ENCODE peak calls at places on chromosomes 6 and 20, in seven cellular contexts. One of them, this sample, is unnamed.

GRCh38 chr6:165617528-165617927 is 45.5 kb downstream of the PDE10A start:
- DNase-seq in GM23338: no peak
- DNase-seq in stomach: no peak
- DNase-seq in HepG2: no peak
- DNase-seq in GM12878: no peak
- DNase-seq in upper lobe of left lung: no peak
- DNase-seq in breast epithelium: no peak
- DNase-seq in this sample: no peak

GRCh38 chr6:170129691-170130171 is 161.1 kb downstream of the DLL1 start:
- DNase-seq in GM23338: no peak
- DNase-seq in stomach: peak
- DNase-seq in HepG2: no peak
- DNase-seq in GM12878: no peak
- DNase-seq in upper lobe of left lung: peak
- DNase-seq in breast epithelium: peak
- DNase-seq in this sample: no peak

GRCh38 chr6:20678831-20679352 is 144.6 kb downstream of the CDKAL1 start:
- DNase-seq in GM23338: peak
- DNase-seq in stomach: no peak
- DNase-seq in HepG2: peak
- DNase-seq in GM12878: no peak
- DNase-seq in upper lobe of left lung: no peak
- DNase-seq in breast epithelium: no peak
- DNase-seq in this sample: no peak

GRCh38 chr20:11687546-11688292 is 230.0 kb upstream of the BTBD3 start:
- DNase-seq in GM23338: no peak
- DNase-seq in stomach: no peak
- DNase-seq in HepG2: peak
- DNase-seq in GM12878: no peak
- DNase-seq in upper lobe of left lung: no peak
- DNase-seq in breast epithelium: no peak
- DNase-seq in this sample: no peak

GRCh38 chr20:44533928-44534327 is 12.1 kb upstream of the SERINC3 start:
- DNase-seq in GM23338: no peak
- DNase-seq in stomach: no peak
- DNase-seq in HepG2: no peak
- DNase-seq in GM12878: no peak
- DNase-seq in upper lobe of left lung: no peak
- DNase-seq in breast epithelium: no peak
- DNase-seq in this sample: no peak

GRCh38 chr6:54827010-54827409 is 19.6 kb upstream of the FAM83B start:
- DNase-seq in GM23338: no peak
- DNase-seq in stomach: no peak
- DNase-seq in HepG2: no peak
- DNase-seq in GM12878: no peak
- DNase-seq in upper lobe of left lung: no peak
- DNase-seq in breast epithelium: no peak
- DNase-seq in this sample: no peak

GRCh38 chr6:169824848-169825557 is 73.6 kb downstream of the ERMARD start:
- DNase-seq in GM23338: no peak
- DNase-seq in stomach: no peak
- DNase-seq in HepG2: no peak
- DNase-seq in GM12878: no peak
- DNase-seq in upper lobe of left lung: no peak
- DNase-seq in breast epithelium: no peak
- DNase-seq in this sample: no peak

GRCh38 chr6:489762-490161 is 98.2 kb downstream of the IRF4 start:
- DNase-seq in GM23338: no peak
- DNase-seq in stomach: no peak
- DNase-seq in HepG2: no peak
- DNase-seq in GM12878: no peak
- DNase-seq in upper lobe of left lung: peak
- DNase-seq in breast epithelium: no peak
- DNase-seq in this sample: no peak

GRCh38 chr6:162358625-162359024 is 368.9 kb downstream of the PRKN start:
- DNase-seq in GM23338: no peak
- DNase-seq in stomach: no peak
- DNase-seq in HepG2: no peak
- DNase-seq in GM12878: no peak
- DNase-seq in upper lobe of left lung: no peak
- DNase-seq in breast epithelium: no peak
- DNase-seq in this sample: no peak

GRCh38 chr6:71383891-71384489 is 95.4 kb downstream of the OGFRL1 start:
- DNase-seq in GM23338: peak
- DNase-seq in stomach: no peak
- DNase-seq in HepG2: peak
- DNase-seq in GM12878: no peak
- DNase-seq in upper lobe of left lung: no peak
- DNase-seq in breast epithelium: no peak
- DNase-seq in this sample: no peak

GRCh38 chr6:25232478-25232877 is 46.7 kb upstream of the CARMIL1 start:
- DNase-seq in GM23338: no peak
- DNase-seq in stomach: no peak
- DNase-seq in HepG2: no peak
- DNase-seq in GM12878: no peak
- DNase-seq in upper lobe of left lung: no peak
- DNase-seq in breast epithelium: no peak
- DNase-seq in this sample: no peak

GRCh38 chr6:135115411-135116293 is 61.0 kb upstream of the HBS1L start:
- DNase-seq in GM23338: no peak
- DNase-seq in stomach: no peak
- DNase-seq in HepG2: no peak
- DNase-seq in GM12878: no peak
- DNase-seq in upper lobe of left lung: no peak
- DNase-seq in breast epithelium: no peak
- DNase-seq in this sample: peak

GRCh38 chr6:36345681-36346417 is 9.2 kb upstream of the BNIP5 start:
- DNase-seq in GM23338: peak
- DNase-seq in stomach: no peak
- DNase-seq in HepG2: no peak
- DNase-seq in GM12878: no peak
- DNase-seq in upper lobe of left lung: no peak
- DNase-seq in breast epithelium: no peak
- DNase-seq in this sample: no peak

GRCh38 chr6:3390698-3391097 is 66.2 kb downstream of the SLC22A23 start:
- DNase-seq in GM23338: no peak
- DNase-seq in stomach: peak
- DNase-seq in HepG2: no peak
- DNase-seq in GM12878: no peak
- DNase-seq in upper lobe of left lung: no peak
- DNase-seq in breast epithelium: peak
- DNase-seq in this sample: no peak

GRCh38 chr6:124203106-124203811 is 399.6 kb downstream of the NKAIN2 start:
- DNase-seq in GM23338: no peak
- DNase-seq in stomach: no peak
- DNase-seq in HepG2: no peak
- DNase-seq in GM12878: no peak
- DNase-seq in upper lobe of left lung: no peak
- DNase-seq in breast epithelium: no peak
- DNase-seq in this sample: no peak

GRCh38 chr20:3823881-3824280 is 3.5 kb downstream of the AP5S1 start:
- DNase-seq in GM23338: no peak
- DNase-seq in stomach: no peak
- DNase-seq in HepG2: no peak
- DNase-seq in GM12878: no peak
- DNase-seq in upper lobe of left lung: peak
- DNase-seq in breast epithelium: no peak
- DNase-seq in this sample: no peak
- TF ChIP-seq POLR2AphosphoS5 in GM23338: no peak
- TF ChIP-seq POLR2AphosphoS5 in stomach: no peak
- TF ChIP-seq POLR2AphosphoS5 in HepG2: no peak
- TF ChIP-seq POLR2AphosphoS5 in GM12878: no peak
- TF ChIP-seq POLR2AphosphoS5 in upper lobe of left lung: no peak
- TF ChIP-seq POLR2AphosphoS5 in breast epithelium: no peak
- TF ChIP-seq POLR2AphosphoS5 in this sample: no peak

GRCh38 chr6:163583558-163583957 is 169.0 kb downstream of the QKI start:
- DNase-seq in GM23338: peak
- DNase-seq in stomach: no peak
- DNase-seq in HepG2: peak
- DNase-seq in GM12878: no peak
- DNase-seq in upper lobe of left lung: no peak
- DNase-seq in breast epithelium: no peak
- DNase-seq in this sample: no peak

GRCh38 chr6:163588211-163588919 is 173.8 kb downstream of the QKI start:
- DNase-seq in GM23338: no peak
- DNase-seq in stomach: no peak
- DNase-seq in HepG2: no peak
- DNase-seq in GM12878: no peak
- DNase-seq in upper lobe of left lung: no peak
- DNase-seq in breast epithelium: no peak
- DNase-seq in this sample: no peak

GRCh38 chr6:163586888-163587287 is 172.4 kb downstream of the QKI start:
- DNase-seq in GM23338: no peak
- DNase-seq in stomach: no peak
- DNase-seq in HepG2: no peak
- DNase-seq in GM12878: no peak
- DNase-seq in upper lobe of left lung: no peak
- DNase-seq in breast epithelium: no peak
- DNase-seq in this sample: no peak

GRCh38 chr6:163589401-163589800 is 174.9 kb downstream of the QKI start:
- DNase-seq in GM23338: no peak
- DNase-seq in stomach: no peak
- DNase-seq in HepG2: no peak
- DNase-seq in GM12878: no peak
- DNase-seq in upper lobe of left lung: no peak
- DNase-seq in breast epithelium: no peak
- DNase-seq in this sample: no peak

GRCh38 chr6:163585932-163586437 is 171.5 kb downstream of the QKI start:
- DNase-seq in GM23338: no peak
- DNase-seq in stomach: no peak
- DNase-seq in HepG2: no peak
- DNase-seq in GM12878: no peak
- DNase-seq in upper lobe of left lung: no peak
- DNase-seq in breast epithelium: no peak
- DNase-seq in this sample: peak
- H3K27ac ChIP-seq in GM23338: no peak
- H3K27ac ChIP-seq in stomach: no peak
- H3K27ac ChIP-seq in HepG2: no peak
- H3K27ac ChIP-seq in GM12878: no peak
- H3K27ac ChIP-seq in upper lobe of left lung: no peak
- H3K27ac ChIP-seq in breast epithelium: no peak
- H3K27ac ChIP-seq in this sample: no peak

GRCh38 chr20:17841751-17842191 is 126.8 kb downstream of the SNX5 start:
- DNase-seq in GM23338: no peak
- DNase-seq in stomach: no peak
- DNase-seq in HepG2: no peak
- DNase-seq in GM12878: no peak
- DNase-seq in upper lobe of left lung: no peak
- DNase-seq in breast epithelium: no peak
- DNase-seq in this sample: no peak
- TF ChIP-seq POLR2AphosphoS5 in GM23338: no peak
- TF ChIP-seq POLR2AphosphoS5 in stomach: peak
- TF ChIP-seq POLR2AphosphoS5 in HepG2: no peak
- TF ChIP-seq POLR2AphosphoS5 in GM12878: no peak
- TF ChIP-seq POLR2AphosphoS5 in upper lobe of left lung: peak
- TF ChIP-seq POLR2AphosphoS5 in breast epithelium: no peak
- TF ChIP-seq POLR2AphosphoS5 in this sample: no peak

GRCh38 chr6:166955865-166956443 is 396 bp downstream of the RNASET2 start:
- DNase-seq in GM23338: peak
- DNase-seq in stomach: peak
- DNase-seq in HepG2: no peak
- DNase-seq in GM12878: no peak
- DNase-seq in upper lobe of left lung: no peak
- DNase-seq in breast epithelium: no peak
- DNase-seq in this sample: peak
- H3K27ac ChIP-seq in GM23338: no peak
- H3K27ac ChIP-seq in stomach: peak
- H3K27ac ChIP-seq in HepG2: peak
- H3K27ac ChIP-seq in GM12878: peak
- H3K27ac ChIP-seq in upper lobe of left lung: peak
- H3K27ac ChIP-seq in breast epithelium: peak
- H3K27ac ChIP-seq in this sample: peak

GRCh38 chr6:38876470-38876869 is 161.4 kb downstream of the DNAH8 start:
- DNase-seq in GM23338: no peak
- DNase-seq in stomach: no peak
- DNase-seq in HepG2: no peak
- DNase-seq in GM12878: no peak
- DNase-seq in upper lobe of left lung: no peak
- DNase-seq in breast epithelium: no peak
- DNase-seq in this sample: no peak

DNA sequence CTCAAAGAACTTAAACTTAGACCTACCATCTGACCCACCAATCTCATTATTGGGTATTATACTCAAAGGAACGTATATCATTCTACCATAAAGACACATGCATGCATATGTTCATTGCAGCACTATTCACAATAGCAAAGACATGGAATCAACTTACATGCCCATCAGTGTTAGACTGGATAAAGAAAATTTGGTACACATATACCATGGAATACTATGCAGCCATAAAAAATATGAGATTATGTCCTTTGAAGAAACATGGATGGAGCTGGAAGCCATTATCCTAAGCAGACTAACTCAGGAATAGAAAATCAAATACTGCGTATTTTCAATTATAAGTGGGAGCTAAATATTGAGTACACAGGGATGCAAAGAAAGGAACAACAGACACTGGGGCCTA is 166.4 kb upstream of the GLP1R start:
- DNase-seq in GM23338: no peak
- DNase-seq in stomach: no peak
- DNase-seq in HepG2: no peak
- DNase-seq in GM12878: no peak
- DNase-seq in upper lobe of left lung: no peak
- DNase-seq in breast epithelium: no peak
- DNase-seq in this sample: no peak
- TF ChIP-seq POLR2AphosphoS5 in GM23338: no peak
- TF ChIP-seq POLR2AphosphoS5 in stomach: no peak
- TF ChIP-seq POLR2AphosphoS5 in HepG2: no peak
- TF ChIP-seq POLR2AphosphoS5 in GM12878: no peak
- TF ChIP-seq POLR2AphosphoS5 in upper lobe of left lung: no peak
- TF ChIP-seq POLR2AphosphoS5 in breast epithelium: no peak
- TF ChIP-seq POLR2AphosphoS5 in this sample: no peak

GRCh38 chr20:35039146-35039545 is 53.5 kb downstream of the TRPC4AP start:
- DNase-seq in GM23338: no peak
- DNase-seq in stomach: peak
- DNase-seq in HepG2: no peak
- DNase-seq in GM12878: no peak
- DNase-seq in upper lobe of left lung: no peak
- DNase-seq in breast epithelium: no peak
- DNase-seq in this sample: no peak
- H3K27ac ChIP-seq in GM23338: peak
- H3K27ac ChIP-seq in stomach: peak
- H3K27ac ChIP-seq in HepG2: no peak
- H3K27ac ChIP-seq in GM12878: no peak
- H3K27ac ChIP-seq in upper lobe of left lung: peak
- H3K27ac ChIP-seq in breast epithelium: no peak
- H3K27ac ChIP-seq in this sample: no peak

GRCh38 chr20:45933231-45934045 is 1.0 kb upstream of the PCIF1 start:
- DNase-seq in GM23338: peak
- DNase-seq in stomach: peak
- DNase-seq in HepG2: peak
- DNase-seq in GM12878: peak
- DNase-seq in upper lobe of left lung: peak
- DNase-seq in breast epithelium: peak
- DNase-seq in this sample: peak
- TF ChIP-seq POLR2AphosphoS5 in GM23338: peak
- TF ChIP-seq POLR2AphosphoS5 in stomach: peak
- TF ChIP-seq POLR2AphosphoS5 in HepG2: peak
- TF ChIP-seq POLR2AphosphoS5 in GM12878: peak
- TF ChIP-seq POLR2AphosphoS5 in upper lobe of left lung: no peak
- TF ChIP-seq POLR2AphosphoS5 in breast epithelium: no peak
- TF ChIP-seq POLR2AphosphoS5 in this sample: no peak

This sample was measured in HL-60.